ENCODE peak calls at places on chromosome 17, in four cellular contexts. Y is HepG2, Q is K562, D is A549. X is an unnamed sample.

GRCh38 chr17:72022328-72022727 is 98.5 kb upstream of the SOX9 start:
- DNase-seq in Y (no peak), Q (no peak), D (no peak), X (no peak)

GRCh38 chr17:29444589-29444988 is 54.4 kb downstream of the TAOK1 start:
- DNase-seq in Y (no peak), Q (no peak), D (no peak), X (peak)

GRCh38 chr17:75706042-75706728 is 15.1 kb upstream of the ITGB4 start:
- DNase-seq in Y (no peak), Q (no peak), D (no peak), X (no peak)

GRCh38 chr17:9928601-9929341 is 23.7 kb upstream of the RCVRN start:
- DNase-seq in Y (peak), Q (peak), D (peak), X (peak)

GRCh38 chr17:1110844-1111598 is 68.8 kb downstream of the ABR start:
- DNase-seq in Y (peak), Q (no peak), D (peak), X (peak)

GRCh38 chr17:29625037-29625750 is 2.5 kb upstream of the CORO6 start:
- DNase-seq in Y (no peak), Q (no peak), D (no peak), X (peak)

GRCh38 chr17:76588182-76588581 is 2.5 kb upstream of the ST6GALNAC2 start:
- DNase-seq in Y (no peak), Q (no peak), D (no peak), X (no peak)

GRCh38 chr17:52027081-52027480 is 131.4 kb downstream of the CA10 start:
- DNase-seq in Y (no peak), Q (no peak), D (no peak), X (no peak)

GRCh38 chr17:15351487-15351840 is 10.1 kb upstream of the TEKT3 start:
- DNase-seq in Y (no peak), Q (no peak), D (no peak), X (no peak)

GRCh38 chr17:7572338-7572587 is 7.2 kb upstream of the CD68 start:
- DNase-seq in Y (no peak), Q (no peak), D (no peak), X (no peak)

GRCh38 chr17:31595666-31596381 is 204.3 kb downstream of the RAB11FIP4 start:
- DNase-seq in Y (no peak), Q (no peak), D (no peak), X (no peak)

GRCh38 chr17:45201457-45201856 is 20.2 kb upstream of the FMNL1 start:
- DNase-seq in Y (no peak), Q (no peak), D (no peak), X (no peak)

GRCh38 chr17:15893333-15894024 is 51.5 kb upstream of the ADORA2B start:
- DNase-seq in Y (no peak), Q (no peak), D (no peak), X (peak)

GRCh38 chr17:50665838-50666237 is 31.2 kb downstream of the ABCC3 start:
- DNase-seq in Y (no peak), Q (no peak), D (no peak), X (no peak)

GRCh38 chr17:14784997-14785696 is 480.0 kb downstream of the PMP22 start:
- DNase-seq in Y (peak), Q (no peak), D (no peak), X (no peak)

GRCh38 chr17:61477204-61477834 is 25.1 kb downstream of the TBX4 start:
- DNase-seq in Y (no peak), Q (no peak), D (no peak), X (no peak)

GRCh38 chr17:45127209-45127582 is 5.1 kb downstream of the PLCD3 start:
- DNase-seq in Y (no peak), Q (no peak), D (no peak), X (no peak)

GRCh38 chr17:76452646-76453430 is at the start of gene UBE2O:
- DNase-seq in Y (peak), Q (peak), D (peak), X (peak)

GRCh38 chr17:37608369-37609169 is 649 bp downstream of the SYNRG start:
- DNase-seq in Y (peak), Q (no peak), D (peak), X (peak)

GRCh38 chr17:34249497-34249877 is 5.6 kb upstream of the CCL2 start:
- DNase-seq in Y (no peak), Q (no peak), D (no peak), X (no peak)

GRCh38 chr17:19672009-19672837 is 23.7 kb downstream of the ALDH3A2 start:
- DNase-seq in Y (peak), Q (no peak), D (no peak), X (peak)

GRCh38 chr17:61402978-61403845 is 3.6 kb downstream of the TBX2 start:
- DNase-seq in Y (no peak), Q (no peak), D (no peak), X (peak)

GRCh38 chr17:69654981-69655581 is 240.6 kb downstream of the MAP2K6 start:
- DNase-seq in Y (no peak), Q (no peak), D (no peak), X (peak)

GRCh38 chr17:58666858-58667267 is 25.0 kb downstream of the TEX14 start:
- DNase-seq in Y (no peak), Q (peak), D (peak), X (peak)

GRCh38 chr17:72118588-72119279 is 2.1 kb upstream of the SOX9 start:
- DNase-seq in Y (peak), Q (peak), D (peak), X (peak)

GRCh38 chr17:40471856-40472732 is 28.8 kb downstream of the IGFBP4 start:
- DNase-seq in Y (no peak), Q (no peak), D (no peak), X (peak)

GRCh38 chr17:68587847-68588246 is 13.3 kb downstream of the FAM20A start:
- DNase-seq in Y (no peak), Q (no peak), D (no peak), X (no peak)

GRCh38 chr17:10172241-10172741 is 26.1 kb downstream of the GAS7 start:
- DNase-seq in Y (no peak), Q (no peak), D (no peak), X (peak)

GRCh38 chr17:7440113-7440822 is 956 bp downstream of the FGF11 start:
- DNase-seq in Y (no peak), Q (peak), D (peak), X (no peak)

GRCh38 chr17:67050476-67051154 is 6.3 kb downstream of the CACNG1 start:
- DNase-seq in Y (no peak), Q (no peak), D (no peak), X (no peak)

GRCh38 chr17:74485841-74486240 is 19.4 kb downstream of the CD300A start:
- DNase-seq in Y (no peak), Q (no peak), D (no peak), X (no peak)

GRCh38 chr17:72121164-72122001 is 563 bp downstream of the SOX9 start:
- DNase-seq in Y (no peak), Q (no peak), D (peak), X (peak)

GRCh38 chr17:75817571-75817970 is 26.6 kb downstream of the UNC13D start:
- DNase-seq in Y (no peak), Q (no peak), D (no peak), X (no peak)

GRCh38 chr17:35534694-35535093 is 2.8 kb downstream of the SLFN12L start:
- DNase-seq in Y (no peak), Q (no peak), D (no peak), X (no peak)

GRCh38 chr17:5047446-5047845 is 12.2 kb upstream of the SLC52A1 start:
- DNase-seq in Y (no peak), Q (no peak), D (no peak), X (no peak)

GRCh38 chr17:81518113-81518784 is 5.7 kb upstream of the ACTG1 start:
- DNase-seq in Y (no peak), Q (no peak), D (no peak), X (no peak)
- TF ChIP-seq RFX5 in Y (no peak), Q (no peak), D (no peak), X (no peak)

GRCh38 chr17:57340160-57340981 is 84.0 kb downstream of the MSI2 start:
- DNase-seq in Y (no peak), Q (peak), D (no peak), X (no peak)

GRCh38 chr17:57335195-57335792 is 79.0 kb downstream of the MSI2 start:
- DNase-seq in Y (no peak), Q (no peak), D (no peak), X (no peak)

GRCh38 chr17:57341611-57342010 is 85.3 kb downstream of the MSI2 start:
- DNase-seq in Y (no peak), Q (no peak), D (no peak), X (no peak)

GRCh38 chr17:57337390-57337789 is 81.1 kb downstream of the MSI2 start:
- DNase-seq in Y (no peak), Q (no peak), D (no peak), X (no peak)

DNA sequence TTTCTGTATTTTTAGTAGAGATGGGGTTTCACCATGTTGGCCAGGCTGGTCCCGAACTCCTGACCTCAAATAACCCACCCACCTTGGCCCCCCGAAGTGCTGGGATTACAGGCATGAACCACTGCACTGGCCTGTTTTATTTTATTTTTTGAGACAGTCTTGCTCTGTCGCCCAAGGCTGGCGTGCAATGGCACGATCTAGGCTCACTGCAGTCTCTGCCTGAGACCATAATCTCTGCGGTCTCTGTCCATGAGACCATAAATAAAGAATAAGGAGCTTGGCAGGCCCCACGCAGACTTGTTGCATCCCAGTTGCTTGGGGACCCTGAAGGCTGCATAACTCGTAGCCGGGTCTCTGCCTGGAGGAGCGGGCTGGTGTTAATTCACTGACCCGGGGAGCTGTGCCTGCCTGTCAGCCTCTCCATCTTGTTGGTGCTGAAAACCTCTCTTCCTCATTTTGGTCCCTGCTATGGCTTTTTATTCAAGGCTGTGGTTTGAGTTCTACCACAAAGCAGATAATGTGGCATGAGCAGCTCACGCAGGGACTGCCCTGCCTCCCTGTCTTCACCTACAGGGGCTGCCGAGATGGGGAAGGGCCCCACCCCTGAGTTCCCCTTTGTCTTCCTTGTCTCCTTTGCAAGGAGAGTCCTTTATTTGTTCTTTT is 82.1 kb downstream of the MSI2 start:
- DNase-seq in Y (no peak), Q (no peak), D (no peak), X (no peak)
- TF ChIP-seq RFX5 in Y (no peak), Q (no peak), D (no peak), X (no peak)

GRCh38 chr17:3792481-3792880 is 8.5 kb downstream of the ITGAE start:
- DNase-seq in Y (no peak), Q (no peak), D (no peak), X (no peak)

DNA sequence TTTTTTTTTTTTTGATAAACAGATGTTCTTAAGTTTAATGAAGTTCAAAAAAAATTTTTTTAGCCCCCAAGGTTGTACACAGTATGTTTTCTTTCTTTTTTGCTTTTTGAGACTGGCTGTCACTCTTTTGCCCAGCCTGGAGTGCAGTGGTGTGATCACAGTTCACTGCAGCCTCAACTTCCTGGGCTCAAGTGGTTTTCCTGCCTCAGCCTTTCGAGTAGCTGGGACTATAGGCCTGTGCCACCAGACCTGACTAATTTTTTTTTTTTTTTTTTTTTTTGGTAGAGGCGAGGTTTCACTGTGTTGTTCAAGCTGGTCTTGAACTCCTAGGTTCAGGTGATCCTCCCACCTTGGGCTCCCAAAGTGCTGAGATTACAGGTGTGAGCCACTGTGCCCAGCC is 12.8 kb downstream of the ITGAE start:
- DNase-seq in Y (no peak), Q (no peak), D (no peak), X (no peak)
- TF ChIP-seq RFX5 in Y (no peak), Q (no peak), D (no peak), X (no peak)

DNA sequence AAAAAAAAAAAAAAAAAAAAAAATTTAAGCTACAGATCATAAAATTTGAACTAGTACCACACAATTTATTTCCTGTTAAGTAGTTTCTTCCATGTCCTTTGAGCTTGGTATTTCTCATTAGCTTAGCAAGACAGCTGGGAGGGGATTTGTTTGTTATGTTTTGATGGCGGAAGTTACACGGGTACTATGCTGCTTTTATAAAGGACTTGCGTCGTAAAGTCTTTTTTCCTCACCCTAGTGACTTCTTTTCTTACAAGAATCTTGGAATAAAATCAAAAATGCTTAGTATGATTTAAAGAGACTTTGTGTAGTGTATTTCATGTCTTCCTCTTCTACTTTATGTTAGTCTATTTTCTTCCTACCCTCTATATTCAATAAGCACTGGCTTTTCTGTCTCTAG is 89.1 kb downstream of the NLK start:
- DNase-seq in Y (no peak), Q (no peak), D (no peak), X (peak)
- TF ChIP-seq RFX5 in Y (no peak), Q (no peak), D (no peak), X (no peak)

GRCh38 chr17:41915566-41915965 is 3.2 kb downstream of the ACLY start:
- DNase-seq in Y (no peak), Q (no peak), D (no peak), X (no peak)
- TF ChIP-seq RFX5 in Y (no peak), Q (no peak), D (no peak), X (no peak)

GRCh38 chr17:48195910-48196309 is 88.3 kb downstream of the SNX11 start:
- DNase-seq in Y (no peak), Q (no peak), D (no peak), X (no peak)

GRCh38 chr17:48194097-48194550 is 86.6 kb downstream of the SNX11 start:
- DNase-seq in Y (no peak), Q (no peak), D (no peak), X (peak)

GRCh38 chr17:48202945-48203344 is 95.4 kb downstream of the SNX11 start:
- DNase-seq in Y (no peak), Q (no peak), D (no peak), X (no peak)

GRCh38 chr17:48198950-48199541 is 91.5 kb downstream of the SNX11 start:
- DNase-seq in Y (no peak), Q (no peak), D (no peak), X (no peak)
- TF ChIP-seq RFX5 in Y (no peak), Q (no peak), D (no peak), X (no peak)

GRCh38 chr17:78407387-78407990 is 29.0 kb downstream of the PGS1 start:
- DNase-seq in Y (no peak), Q (no peak), D (no peak), X (peak)
- TF ChIP-seq RFX5 in Y (no peak), Q (no peak), D (no peak), X (no peak)

DNA sequence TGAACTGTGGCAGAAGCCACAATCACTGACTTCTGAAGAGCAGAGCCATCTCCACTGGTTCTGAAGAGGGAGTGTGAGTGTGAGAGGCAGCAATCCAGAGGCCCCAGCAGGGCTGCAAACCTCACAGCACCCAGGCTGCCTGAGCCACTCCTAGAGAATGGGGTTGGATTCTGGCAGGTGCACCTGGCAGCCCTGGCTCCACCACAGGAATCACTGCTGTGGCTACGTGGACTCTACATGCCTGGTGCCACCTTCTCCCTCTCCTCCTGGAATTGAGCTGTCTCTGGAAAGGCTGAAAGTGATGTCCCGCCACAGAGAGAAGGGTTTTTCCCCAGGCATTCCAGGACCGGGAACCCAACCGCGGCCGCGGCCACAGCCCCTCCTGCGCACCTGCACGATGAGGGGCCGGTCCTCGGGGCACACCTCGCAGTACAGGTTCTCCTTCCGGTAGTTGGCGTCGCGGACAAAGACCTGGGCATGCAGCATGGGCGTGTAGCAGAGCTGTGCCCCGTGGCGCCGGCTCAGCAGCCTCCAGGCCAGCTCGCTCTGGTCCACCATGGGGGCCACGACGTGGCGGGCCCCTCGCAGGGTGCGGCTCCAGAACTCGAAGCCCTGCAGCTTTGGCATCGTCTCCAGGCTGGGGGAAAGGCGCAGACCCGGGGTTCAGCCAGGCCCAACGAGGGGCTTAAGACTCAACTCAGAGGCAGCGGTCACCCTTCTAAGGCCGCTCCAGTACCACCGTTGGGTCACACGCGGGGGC is 991 bp downstream of the DUS1L start:
- DNase-seq in Y (peak), Q (no peak), D (no peak), X (no peak)
- TF ChIP-seq RFX5 in Y (no peak), Q (no peak), D (no peak), X (no peak)